ENCODE peak calls at places on chromosomes 7 and 10, in ten cellular contexts. N is heart right ventricle, G is neuronal stem cell, T is GM23338, I is colonic mucosa, U is neural progenitor cell, D is right lobe of liver, P is astrocyte of the spinal cord, J is suprapubic skin, A is Peyer's patch. E is an unnamed sample.

GRCh38 chr10:83677795-83678194 is 461.5 kb upstream of the GHITM start:
- DNase-seq in N (no peak), G (no peak), T (no peak), I (no peak), U (no peak), D (no peak), P (peak; percentile 18), J (no peak), A (no peak), E (no peak)

GRCh38 chr7:48244902-48245301 is 73.6 kb downstream of the ABCA13 start:
- DNase-seq in N (no peak), G (no peak), T (no peak), I (no peak), U (no peak), D (no peak), P (peak; percentile 93), J (no peak), A (no peak), E (no peak)

GRCh38 chr10:69242844-69243212 is 22.7 kb downstream of the HKDC1 start:
- DNase-seq in N (no peak), G (no peak), T (no peak), I (no peak), U (no peak), D (no peak), P (no peak), J (no peak), A (no peak), E (no peak)

GRCh38 chr7:136333636-136334035 is 356.5 kb upstream of the MTPN start:
- DNase-seq in N (no peak), G (no peak), T (no peak), I (no peak), U (no peak), D (no peak), P (no peak), J (no peak), A (no peak), E (no peak)

GRCh38 chr7:128891110-128891941 is 19.2 kb downstream of the KCP start:
- DNase-seq in N (no peak), G (no peak), T (peak; percentile 71), I (no peak), U (peak; percentile 63), D (no peak), P (no peak), J (no peak), A (peak; percentile 63), E (no peak)

GRCh38 chr10:101759354-101760247 is 16.3 kb downstream of the FGF8 start:
- DNase-seq in N (no peak), G (no peak), T (peak; percentile 67), I (no peak), U (peak; percentile 63), D (no peak), P (no peak), J (peak; percentile 42), A (no peak), E (no peak)

GRCh38 chr7:132485600-132486594 is 90.4 kb downstream of the PLXNA4 start:
- DNase-seq in N (peak; percentile 61), G (no peak), T (peak; percentile 17), I (no peak), U (no peak), D (peak; percentile 66), P (no peak), J (no peak), A (no peak), E (no peak)

GRCh38 chr7:74070619-74070920 is 13.0 kb upstream of the LIMK1 start:
- DNase-seq in N (no peak), G (no peak), T (no peak), I (no peak), U (no peak), D (no peak), P (no peak), J (no peak), A (peak; percentile 28), E (no peak)

DNA sequence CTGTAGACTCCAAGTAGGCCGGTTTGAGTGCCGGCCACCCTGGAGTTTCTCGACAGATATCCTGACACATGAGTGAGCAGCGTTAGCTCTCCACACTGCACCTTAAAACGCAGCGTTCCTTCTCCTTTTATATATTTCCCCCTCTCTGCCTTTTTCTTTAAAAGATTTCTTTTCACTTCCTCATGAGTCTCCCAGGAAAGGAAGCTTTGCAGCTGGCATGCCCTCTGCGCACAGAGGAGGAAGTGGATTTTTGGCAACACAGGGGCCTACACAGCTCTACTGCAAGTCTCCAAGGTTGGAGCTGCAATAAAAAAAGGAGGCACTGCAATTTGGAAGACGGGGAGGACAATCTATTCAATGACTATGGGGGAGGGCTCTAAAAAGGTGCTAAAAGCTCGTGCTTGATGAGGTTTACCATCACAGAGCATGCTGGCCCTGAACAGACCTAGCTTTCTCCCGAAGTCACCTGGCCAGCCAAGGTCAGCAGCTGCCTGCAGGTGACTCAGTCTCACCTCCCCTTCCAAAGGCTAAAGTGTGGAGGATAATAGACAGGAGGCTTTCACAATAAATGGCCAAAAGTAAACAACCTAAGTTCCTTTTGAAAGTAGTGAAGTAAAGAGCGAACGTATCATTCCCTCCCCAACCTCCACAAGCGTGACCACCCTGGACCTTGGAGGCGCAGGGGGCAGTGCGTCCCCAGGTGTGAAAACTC is 252.8 kb downstream of the ZMYND11 start:
- DNase-seq in N (no peak), G (no peak), T (no peak), I (peak; percentile 47), U (no peak), D (no peak), P (no peak), J (no peak), A (no peak), E (no peak)
- H3K4me3 ChIP-seq in N (no peak overlapping the region), G (no peak overlapping the region), T (no peak overlapping the region), I (no peak overlapping the region), U (no peak overlapping the region), D (no peak overlapping the region), P (no peak overlapping the region), J (no peak overlapping the region), A (no peak overlapping the region), E (no peak overlapping the region)

DNA sequence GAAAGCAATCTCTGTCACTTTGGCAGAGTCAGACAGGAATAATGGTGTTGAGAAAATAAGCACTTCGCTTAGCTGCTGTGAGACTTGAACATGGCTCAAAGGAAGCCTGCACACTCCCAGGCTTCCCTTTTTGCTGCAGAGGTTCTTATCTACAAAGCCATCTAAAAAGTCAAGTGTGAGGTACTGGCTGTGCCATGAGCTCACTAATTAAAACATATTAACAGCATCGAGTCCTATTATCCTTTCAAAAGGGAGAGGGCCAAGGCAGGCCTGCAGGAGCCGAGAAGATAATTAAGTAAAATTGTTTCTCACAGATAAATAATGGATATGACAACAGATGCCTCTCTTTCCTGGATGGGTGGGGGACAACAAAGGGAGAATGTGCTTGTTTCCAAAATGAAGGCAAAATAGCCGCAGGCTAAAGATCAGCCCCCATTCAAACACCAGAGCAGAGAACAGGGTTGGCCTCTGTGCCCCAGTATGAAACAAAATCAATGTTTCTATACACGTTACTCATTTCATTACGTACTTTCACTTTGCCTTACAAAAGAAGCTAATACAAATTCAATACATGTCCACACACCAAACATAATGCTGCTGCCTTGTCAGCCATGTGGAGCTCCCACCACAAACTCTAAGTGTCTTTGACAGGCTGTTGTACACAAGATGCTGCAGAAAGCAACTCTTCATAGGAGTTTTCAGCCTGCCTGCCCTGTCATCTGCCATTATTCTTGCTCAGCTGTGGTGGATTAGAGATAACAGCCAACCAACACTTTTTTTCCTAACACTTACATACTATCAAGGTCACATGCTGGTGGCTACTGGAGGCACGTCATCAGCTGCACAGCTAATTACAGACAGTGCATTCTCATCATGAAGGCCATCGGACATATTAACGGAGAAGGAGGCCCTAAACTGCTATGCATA is 55.3 kb downstream of the ELAPOR2 start:
- DNase-seq in N (no peak), G (no peak), T (no peak), I (no peak), U (no peak), D (no peak), P (no peak), J (no peak), A (no peak), E (no peak)
- H3K4me3 ChIP-seq in N (no peak overlapping the region), G (no peak overlapping the region), T (no peak overlapping the region), I (no peak overlapping the region), U (no peak overlapping the region), D (no peak overlapping the region), P (no peak overlapping the region), J (no peak overlapping the region), A (no peak overlapping the region), E (no peak overlapping the region)

DNA sequence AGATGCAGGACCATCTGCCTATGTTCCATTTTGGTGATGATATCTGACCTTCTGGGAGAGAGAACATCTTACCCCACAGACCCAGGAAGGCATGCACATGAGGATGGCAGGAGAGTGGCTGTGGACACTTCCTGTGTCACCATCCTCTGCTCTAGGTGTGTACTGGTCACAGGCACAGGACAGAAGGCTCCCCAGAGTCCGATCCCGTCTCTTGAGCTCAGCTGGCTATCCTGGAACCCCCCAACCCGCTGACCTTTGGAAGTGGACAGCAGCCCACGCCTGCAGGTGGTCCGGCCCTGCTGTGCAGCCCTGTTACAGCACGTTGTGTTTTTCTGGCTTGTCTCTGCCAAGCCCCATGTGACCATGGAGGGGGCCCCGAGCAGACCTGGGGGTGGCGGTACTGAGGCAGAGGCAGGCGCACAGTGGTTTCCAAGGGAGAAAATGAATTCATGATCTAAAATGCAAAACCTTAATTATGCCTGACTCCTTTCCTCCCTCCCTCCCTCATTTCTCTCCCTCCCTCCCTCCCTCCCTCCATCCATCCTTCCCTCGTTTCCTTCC is 178.8 kb downstream of the CUX1 start:
- DNase-seq in N (no peak), G (no peak), T (peak; percentile 22), I (no peak), U (no peak), D (no peak), P (no peak), J (no peak), A (no peak), E (no peak)
- H3K4me3 ChIP-seq in N (no peak overlapping the region), G (no peak overlapping the region), T (no peak overlapping the region), I (no peak overlapping the region), U (no peak overlapping the region), D (no peak overlapping the region), P (no peak overlapping the region), J (no peak overlapping the region), A (no peak overlapping the region), E (no peak overlapping the region)

GRCh38 chr10:27152687-27153086 is 1.5 kb downstream of the YME1L1 start:
- DNase-seq in N (no peak), G (no peak), T (no peak), I (no peak), U (no peak), D (no peak), P (no peak), J (no peak), A (no peak), E (no peak)

GRCh38 chr10:27153325-27153724 is 859 bp downstream of the YME1L1 start:
- DNase-seq in N (no peak), G (no peak), T (no peak), I (no peak), U (no peak), D (no peak), P (no peak), J (no peak), A (no peak), E (no peak)

GRCh38 chr10:27155073-27155754 is at the start of gene MASTL:
- DNase-seq in N (peak; percentile 92), G (peak; percentile 91), T (peak; percentile 85), I (peak; percentile 90), U (peak; percentile 90), D (peak; percentile 94), P (peak; percentile 96), J (peak; percentile 96), A (peak; percentile 93), E (peak; percentile 79)

GRCh38 chr10:27157150-27157549 is 2.0 kb downstream of the MASTL start:
- DNase-seq in N (no peak), G (no peak), T (no peak), I (no peak), U (no peak), D (no peak), P (peak; percentile 5), J (no peak), A (no peak), E (no peak)

DNA sequence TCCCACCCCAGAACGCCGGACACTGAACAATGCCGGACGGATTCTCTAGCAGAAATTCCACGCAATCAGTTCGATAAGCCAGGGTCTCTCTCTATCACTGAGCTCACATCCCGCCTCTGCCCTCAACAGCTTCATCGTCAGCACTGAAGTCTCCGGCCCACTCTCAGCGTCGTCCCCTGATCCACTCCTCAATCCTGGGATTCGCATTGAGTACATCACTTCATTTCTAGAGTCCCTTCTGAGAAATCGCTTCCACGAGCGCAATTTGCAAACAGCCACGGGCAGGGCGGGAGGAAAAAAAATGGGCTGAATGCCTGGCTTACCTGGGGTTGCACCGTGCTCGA is 357 bp downstream of the YME1L1 start:
- DNase-seq in N (no peak), G (peak; percentile 5), T (peak; percentile 24), I (no peak), U (peak; percentile 47), D (no peak), P (no peak), J (no peak), A (no peak), E (no peak)
- H3K4me3 ChIP-seq in N (peak overlapping the region; percentile 95), G (peak overlapping the region; percentile 94), T (peak overlapping the region; percentile 90), I (peak overlapping the region; percentile 81), U (peak overlapping the region; percentile 80), D (peak overlapping the region; percentile 91), P (peak overlapping the region; percentile 93), J (peak overlapping the region; percentile 85), A (peak overlapping the region; percentile 82), E (peak overlapping the region; percentile 65)